ENCODE peak calls at places on chromosomes 11 and 22, in four cellular contexts. Y is ovary, R is lung, Z is HepG2. B is an unnamed sample.

GRCh38 chr11:59062602-59063529 is 23.2 kb upstream of the GLYATL1B start:
- DNase-seq in Z (no peak), Y (no peak), R (no peak), B (peak; percentile 16)

GRCh38 chr11:18632841-18633240 is 1.3 kb downstream of the SPTY2D1 start:
- DNase-seq in Y (no peak), Z (no peak), R (no peak), B (no peak)

GRCh38 chr11:65471410-65471762 is 27.5 kb upstream of the MALAT1 start:
- DNase-seq in R (peak; percentile 74), Y (peak; percentile 78), Z (peak; percentile 73), B (no peak)

GRCh38 chr11:91178366-91178765 is 955.5 kb upstream of the CHORDC1 start:
- DNase-seq in Z (no peak), Y (no peak), R (no peak), B (no peak)

GRCh38 chr11:120239713-120240640 is at the start of gene POU2F3:
- DNase-seq in Y (no peak), R (no peak), Z (no peak), B (no peak)

GRCh38 chr22:50102946-50103345 is 13.1 kb downstream of the MOV10L1 start:
- DNase-seq in Z (peak; percentile 31), Y (no peak), R (no peak), B (no peak)

GRCh38 chr11:81658722-81659121 is 1074.9 kb downstream of the FAM181B start:
- DNase-seq in Y (no peak), R (no peak), Z (peak; percentile 20), B (no peak)

GRCh38 chr11:65478411-65479183 is 20.2 kb upstream of the MALAT1 start:
- DNase-seq in R (peak; percentile 53), Y (peak; percentile 91), Z (no peak), B (no peak)

GRCh38 chr11:2303627-2304155 is 1.9 kb downstream of the TSPAN32 start:
- DNase-seq in Z (no peak), R (no peak), Y (no peak), B (no peak)

GRCh38 chr11:102599642-102600261 is 25.4 kb downstream of the MMP20 start:
- DNase-seq in R (no peak), Z (peak; percentile 89), Y (no peak), B (peak; percentile 100)

GRCh38 chr11:48675945-48676344 is 187.4 kb downstream of the OR4A47 start:
- DNase-seq in R (no peak), Z (no peak), Y (no peak), B (no peak)

GRCh38 chr11:131378931-131379330 is 8.5 kb downstream of the NTM start:
- DNase-seq in Z (no peak), Y (no peak), R (no peak), B (no peak)

GRCh38 chr22:45952151-45952550 is 24.8 kb downstream of the WNT7B start:
- DNase-seq in R (no peak), Y (no peak), Z (no peak), B (no peak)

GRCh38 chr11:118434123-118434552 is 2.2 kb upstream of the KMT2A start:
- DNase-seq in Y (no peak), Z (peak; percentile 32), R (no peak), B (no peak)

GRCh38 chr11:12890476-12890875 is 118.6 kb upstream of the RASSF10 start:
- DNase-seq in Y (no peak), R (no peak), Z (no peak), B (no peak)

GRCh38 chr11:86370922-86371614 is 3.6 kb upstream of the CCDC81 start:
- DNase-seq in R (no peak), Y (no peak), Z (peak; percentile 5), B (no peak)

GRCh38 chr11:30801357-30801756 is 215.2 kb upstream of the MPPED2 start:
- DNase-seq in R (no peak), Y (no peak), Z (peak; percentile 1), B (no peak)

GRCh38 chr11:17314232-17314547 is 37.4 kb upstream of the NCR3LG1 start:
- DNase-seq in Y (no peak), R (no peak), Z (no peak), B (no peak)

GRCh38 chr11:18669211-18669593 is 29.4 kb upstream of the TMEM86A start:
- DNase-seq in Y (no peak), Z (no peak), R (no peak), B (no peak)

GRCh38 chr11:127567237-127567932 is 566.8 kb upstream of the KIRREL3 start:
- DNase-seq in Z (no peak), Y (no peak), R (no peak), B (no peak)

GRCh38 chr11:3147257-3147619 is 17.9 kb downstream of the OSBPL5 start:
- DNase-seq in Y (no peak), R (no peak), Z (no peak), B (no peak)

GRCh38 chr11:70303070-70303469 is 32.6 kb downstream of the PPFIA1 start:
- DNase-seq in Z (no peak), R (no peak), Y (no peak), B (no peak)

GRCh38 chr11:67288452-67289225 is 464 bp upstream of the ANKRD13D start:
- DNase-seq in Y (peak; percentile 92), R (peak; percentile 92), Z (peak; percentile 85), B (peak; percentile 30)

GRCh38 chr22:20008221-20008995 is 8.2 kb downstream of the ARVCF start:
- DNase-seq in R (no peak), Z (no peak), Y (no peak), B (no peak)

GRCh38 chr11:35792148-35792845 is 129.7 kb downstream of the TRIM44 start:
- DNase-seq in Y (no peak), R (no peak), Z (no peak), B (no peak)

DNA sequence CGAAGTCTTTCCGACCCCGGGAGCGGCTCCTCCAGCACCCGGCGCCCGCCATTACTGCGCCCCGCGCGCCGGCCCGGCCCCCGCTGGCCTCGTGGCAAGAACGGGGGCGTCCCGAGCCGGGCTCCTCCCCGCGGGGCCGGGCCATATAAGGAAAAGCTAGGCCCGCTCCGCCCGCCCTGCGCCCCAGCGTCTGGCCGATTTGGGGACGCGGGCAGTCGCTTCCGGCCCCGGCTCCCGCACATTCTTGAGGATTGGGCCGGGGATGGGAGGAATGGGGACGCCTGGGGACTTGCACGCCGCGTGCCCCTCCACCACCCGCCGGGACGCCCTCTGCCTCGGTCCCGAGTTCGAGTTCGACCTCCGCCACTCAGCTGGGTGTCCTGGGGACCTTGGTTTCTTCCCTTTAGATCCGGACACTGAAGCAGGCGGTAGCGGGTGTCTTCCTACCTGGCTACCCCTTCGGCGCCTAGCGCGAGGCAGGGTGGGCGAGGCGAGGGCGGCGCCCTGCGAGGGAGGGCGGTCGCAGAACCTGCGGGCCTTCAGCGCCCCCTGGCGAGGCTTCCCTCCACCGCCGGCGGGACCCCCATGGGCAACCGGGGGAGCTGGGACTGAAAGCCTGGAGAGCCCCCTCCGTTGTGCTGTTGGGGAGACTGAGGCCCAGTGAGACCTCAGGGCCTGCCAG is 3.8 kb downstream of the SMTN start:
- DNase-seq in Y (peak; percentile 88), Z (no peak), R (peak; percentile 84), B (no peak)
- TF ChIP-seq CTCF in Y (peak; percentile 89), Z (peak; percentile 21), R (peak; percentile 66), B (peak; percentile 76)

GRCh38 chr22:29702931-29703594 is 16.7 kb upstream of the CABP7 start:
- DNase-seq in R (peak; percentile 39), Z (no peak), Y (no peak), B (no peak)

GRCh38 chr22:29702025-29702930 is 17.5 kb upstream of the CABP7 start:
- DNase-seq in R (no peak), Y (no peak), Z (no peak), B (no peak)

GRCh38 chr22:29705651-29706050 is 14.2 kb upstream of the CABP7 start:
- DNase-seq in R (no peak), Z (no peak), Y (no peak), B (no peak)

GRCh38 chr22:29704528-29705285 is 15.1 kb upstream of the CABP7 start:
- DNase-seq in Z (peak; percentile 83), R (no peak), Y (no peak), B (no peak)

DNA sequence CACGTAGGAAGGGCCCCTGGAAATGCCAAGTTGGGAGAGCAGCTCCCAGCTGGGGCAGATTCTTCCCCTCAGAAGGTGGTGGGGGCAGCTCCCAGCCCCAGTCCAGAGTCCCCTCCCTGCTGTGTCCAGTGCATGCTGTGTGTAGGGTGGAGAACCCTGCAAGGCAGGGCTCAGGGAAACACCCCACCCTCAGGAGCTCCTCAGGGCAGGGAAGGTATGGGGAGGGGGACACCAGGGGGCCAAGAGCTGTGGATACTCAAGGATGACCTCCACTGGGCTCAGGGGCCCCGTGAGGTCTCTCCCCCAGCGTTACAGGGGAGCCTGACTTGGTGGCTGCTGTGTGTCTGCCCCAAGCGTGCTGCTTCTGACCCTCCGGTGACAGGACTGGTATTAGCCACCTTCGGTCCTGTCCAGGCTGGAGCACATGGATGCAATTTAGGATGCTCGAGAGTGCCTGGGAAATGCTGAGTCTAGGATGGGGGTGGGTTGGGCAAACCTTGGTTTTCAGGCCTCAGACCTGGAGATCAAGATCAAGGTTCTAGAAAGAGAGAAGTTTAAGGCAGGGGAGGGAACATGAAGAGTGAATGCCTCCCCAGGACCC is 16.1 kb upstream of the CABP7 start:
- DNase-seq in Y (no peak), Z (no peak), R (no peak), B (no peak)
- H3K4me3 ChIP-seq in Y (no peak overlapping the region), Z (no peak overlapping the region), R (no peak overlapping the region), B (no peak overlapping the region)

DNA sequence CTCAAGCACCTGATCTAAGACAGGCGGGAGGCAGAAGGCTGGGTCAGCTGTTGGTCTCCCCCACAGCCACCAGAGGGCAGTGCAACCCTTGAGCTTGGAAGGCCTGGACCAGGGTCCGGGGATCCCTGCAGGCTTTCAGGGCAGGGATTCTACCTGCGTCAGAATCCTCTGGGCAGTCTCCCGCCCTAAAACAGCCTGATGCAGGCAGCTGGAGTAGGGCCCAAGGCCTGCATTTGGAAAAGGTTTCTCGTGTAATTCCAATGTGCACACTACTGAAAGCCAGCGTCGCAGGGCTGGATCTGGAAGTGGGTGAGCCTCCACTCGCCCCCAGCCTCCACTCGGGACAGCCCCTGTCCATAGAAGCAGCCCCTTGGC is 31.8 kb downstream of the BID start:
- DNase-seq in Z (peak; percentile 63), Y (peak; percentile 65), R (peak; percentile 60), B (no peak)
- TF ChIP-seq CTCF in Z (peak; percentile 90), Y (peak; percentile 26), R (peak; percentile 53), B (peak; percentile 87)

GRCh38 chr11:126054882-126055281 is 7.8 kb downstream of the CDON start:
- DNase-seq in Y (no peak), R (no peak), Z (no peak), B (no peak)
- H3K4me3 ChIP-seq in Y (no peak overlapping the region), R (no peak overlapping the region), Z (no peak overlapping the region), B (no peak overlapping the region)

DNA sequence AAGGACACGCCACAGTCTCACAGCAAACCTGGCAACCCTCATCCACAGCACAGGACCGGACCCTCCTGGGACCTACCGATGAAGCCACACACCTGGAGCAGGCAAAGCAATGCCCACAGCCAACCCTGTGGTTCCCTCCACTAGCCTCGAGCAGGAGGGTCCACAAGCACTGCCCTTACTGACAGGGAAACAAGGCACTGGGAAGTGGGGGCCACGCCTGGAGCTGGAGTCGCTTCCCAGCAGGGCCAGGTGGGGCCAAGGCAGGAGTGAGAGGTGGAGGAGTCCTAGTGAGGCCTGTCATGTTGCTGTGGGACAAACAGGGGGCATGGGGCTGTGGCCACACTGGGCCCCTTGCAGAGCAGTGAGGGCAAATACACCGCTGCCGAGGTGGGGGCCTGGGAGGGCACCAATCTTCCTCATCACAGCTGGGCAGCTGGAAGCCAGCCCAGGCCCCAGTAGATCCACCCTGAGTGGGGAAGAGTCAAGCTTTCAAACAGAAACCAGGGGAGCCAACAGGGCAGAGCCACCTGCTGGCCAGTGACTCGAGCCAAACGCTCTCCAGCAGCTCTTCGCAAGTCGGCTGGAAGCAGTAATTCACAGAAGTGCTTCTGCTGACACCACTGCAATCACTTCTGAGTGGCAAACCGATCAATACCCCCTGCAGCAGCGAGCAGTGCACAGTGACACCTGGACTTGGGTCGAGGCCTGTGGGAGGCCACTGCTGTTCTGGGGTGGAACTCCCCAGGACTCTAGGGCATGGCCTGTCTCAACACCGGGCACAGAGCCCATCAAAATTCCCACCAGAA is 13.7 kb downstream of the SULT4A1 start:
- DNase-seq in Z (no peak), Y (no peak), R (no peak), B (no peak)
- TF ChIP-seq CTCF in Z (peak; percentile 69), Y (no peak), R (no peak), B (peak; percentile 78)